ENCODE peak calls at places on chromosomes 7 and 10, in six cellular contexts. One of them, this sample, is unnamed.

GRCh38 chr10:78417425-78418370 is 384.0 kb downstream of the RPS24 start:
- DNase-seq in HepG2: no peak
- DNase-seq in IMR-90: no peak
- DNase-seq in cardiac muscle cell: no peak
- DNase-seq in heart left ventricle: no peak
- DNase-seq in tibial artery: peak; percentile 33
- DNase-seq in this sample: no peak

GRCh38 chr7:42694894-42695553 is 216.8 kb downstream of the C7orf25 start:
- DNase-seq in HepG2: no peak
- DNase-seq in tibial artery: no peak
- DNase-seq in IMR-90: no peak
- DNase-seq in heart left ventricle: no peak
- DNase-seq in cardiac muscle cell: peak; percentile 47
- DNase-seq in this sample: no peak

GRCh38 chr10:59852671-59853070 is 53.7 kb downstream of the CCDC6 start:
- DNase-seq in cardiac muscle cell: no peak
- DNase-seq in tibial artery: no peak
- DNase-seq in heart left ventricle: no peak
- DNase-seq in IMR-90: no peak
- DNase-seq in HepG2: no peak
- DNase-seq in this sample: no peak

GRCh38 chr7:38872202-38872601 is 36.8 kb downstream of the VPS41 start:
- DNase-seq in IMR-90: no peak
- DNase-seq in heart left ventricle: no peak
- DNase-seq in tibial artery: no peak
- DNase-seq in HepG2: no peak
- DNase-seq in cardiac muscle cell: no peak
- DNase-seq in this sample: no peak

GRCh38 chr10:58217612-58218011 is 50.1 kb downstream of the IPMK start:
- DNase-seq in HepG2: no peak
- DNase-seq in IMR-90: peak; percentile 44
- DNase-seq in tibial artery: no peak
- DNase-seq in heart left ventricle: no peak
- DNase-seq in cardiac muscle cell: no peak
- DNase-seq in this sample: no peak

GRCh38 chr7:151404216-151405011 is 5.4 kb downstream of the WDR86 start:
- DNase-seq in IMR-90: no peak
- DNase-seq in heart left ventricle: no peak
- DNase-seq in tibial artery: no peak
- DNase-seq in HepG2: no peak
- DNase-seq in cardiac muscle cell: peak; percentile 78
- DNase-seq in this sample: peak; percentile 70

GRCh38 chr7:43112941-43113621 is 634 bp downstream of the HECW1 start:
- DNase-seq in heart left ventricle: no peak
- DNase-seq in tibial artery: no peak
- DNase-seq in IMR-90: peak; percentile 49
- DNase-seq in HepG2: no peak
- DNase-seq in cardiac muscle cell: peak; percentile 67
- DNase-seq in this sample: peak; percentile 60

GRCh38 chr7:110170762-110171161 is 920.2 kb upstream of the LRRN3 start:
- DNase-seq in tibial artery: no peak
- DNase-seq in IMR-90: peak; percentile 36
- DNase-seq in heart left ventricle: no peak
- DNase-seq in HepG2: no peak
- DNase-seq in cardiac muscle cell: no peak
- DNase-seq in this sample: no peak

GRCh38 chr7:124152859-124153692 is 120.2 kb upstream of the TMEM229A start:
- DNase-seq in HepG2: peak; percentile 27
- DNase-seq in heart left ventricle: no peak
- DNase-seq in cardiac muscle cell: peak; percentile 64
- DNase-seq in IMR-90: peak; percentile 66
- DNase-seq in tibial artery: no peak
- DNase-seq in this sample: no peak

GRCh38 chr10:131650169-131650705 is 250.6 kb upstream of the PPP2R2D start:
- DNase-seq in HepG2: no peak
- DNase-seq in IMR-90: no peak
- DNase-seq in tibial artery: no peak
- DNase-seq in heart left ventricle: no peak
- DNase-seq in cardiac muscle cell: no peak
- DNase-seq in this sample: no peak

GRCh38 chr10:133226251-133226808 is 3.7 kb upstream of the UTF1 start:
- DNase-seq in heart left ventricle: no peak
- DNase-seq in HepG2: peak; percentile 22
- DNase-seq in cardiac muscle cell: no peak
- DNase-seq in tibial artery: no peak
- DNase-seq in IMR-90: no peak
- DNase-seq in this sample: no peak

GRCh38 chr7:50349963-50350944 is 45.7 kb downstream of the IKZF1 start:
- DNase-seq in HepG2: no peak
- DNase-seq in tibial artery: no peak
- DNase-seq in IMR-90: no peak
- DNase-seq in heart left ventricle: no peak
- DNase-seq in cardiac muscle cell: no peak
- DNase-seq in this sample: no peak

GRCh38 chr7:64849250-64849923 is 53.7 kb upstream of the ZNF273 start:
- DNase-seq in IMR-90: peak; percentile 2
- DNase-seq in cardiac muscle cell: peak; percentile 4
- DNase-seq in tibial artery: no peak
- DNase-seq in HepG2: no peak
- DNase-seq in heart left ventricle: no peak
- DNase-seq in this sample: no peak

GRCh38 chr7:16399265-16399801 is 22.0 kb downstream of the CRPPA start:
- DNase-seq in tibial artery: no peak
- DNase-seq in HepG2: no peak
- DNase-seq in cardiac muscle cell: peak; percentile 60
- DNase-seq in IMR-90: peak; percentile 10
- DNase-seq in heart left ventricle: no peak
- DNase-seq in this sample: no peak

GRCh38 chr10:23294638-23295247 is 49.9 kb downstream of the C10orf67 start:
- DNase-seq in cardiac muscle cell: peak; percentile 38
- DNase-seq in HepG2: no peak
- DNase-seq in tibial artery: no peak
- DNase-seq in heart left ventricle: no peak
- DNase-seq in IMR-90: peak; percentile 16
- DNase-seq in this sample: no peak

GRCh38 chr7:52254396-52255025 is 780.9 kb upstream of the POM121L12 start:
- DNase-seq in IMR-90: no peak
- DNase-seq in cardiac muscle cell: no peak
- DNase-seq in heart left ventricle: no peak
- DNase-seq in tibial artery: no peak
- DNase-seq in HepG2: no peak
- DNase-seq in this sample: no peak

GRCh38 chr10:76353124-76353851 is 921.9 kb downstream of the LRMDA start:
- DNase-seq in heart left ventricle: no peak
- DNase-seq in IMR-90: no peak
- DNase-seq in HepG2: no peak
- DNase-seq in tibial artery: no peak
- DNase-seq in cardiac muscle cell: no peak
- DNase-seq in this sample: no peak

GRCh38 chr10:127449491-127449890 is 99.6 kb upstream of the NPS start:
- DNase-seq in heart left ventricle: no peak
- DNase-seq in cardiac muscle cell: no peak
- DNase-seq in tibial artery: no peak
- DNase-seq in HepG2: no peak
- DNase-seq in IMR-90: no peak
- DNase-seq in this sample: no peak

GRCh38 chr10:49761789-49762565 is at the start of gene OGDHL:
- DNase-seq in HepG2: peak; percentile 28
- DNase-seq in IMR-90: peak; percentile 19
- DNase-seq in tibial artery: no peak
- DNase-seq in cardiac muscle cell: peak; percentile 67
- DNase-seq in heart left ventricle: peak; percentile 58
- DNase-seq in this sample: peak; percentile 80

GRCh38 chr7:106618480-106618879 is 42.5 kb downstream of the CCDC71L start:
- DNase-seq in IMR-90: peak; percentile 57
- DNase-seq in tibial artery: no peak
- DNase-seq in HepG2: no peak
- DNase-seq in heart left ventricle: no peak
- DNase-seq in cardiac muscle cell: peak; percentile 90
- DNase-seq in this sample: no peak

GRCh38 chr10:129612481-129613109 is 145.6 kb downstream of the MGMT start:
- DNase-seq in cardiac muscle cell: no peak
- DNase-seq in tibial artery: no peak
- DNase-seq in HepG2: no peak
- DNase-seq in heart left ventricle: no peak
- DNase-seq in IMR-90: no peak
- DNase-seq in this sample: no peak

GRCh38 chr7:44315504-44315903 is 9.9 kb downstream of the CAMK2B start:
- DNase-seq in IMR-90: no peak
- DNase-seq in tibial artery: no peak
- DNase-seq in heart left ventricle: no peak
- DNase-seq in HepG2: no peak
- DNase-seq in cardiac muscle cell: no peak
- DNase-seq in this sample: no peak

GRCh38 chr10:17233534-17233933 is 5.5 kb downstream of the VIM start:
- DNase-seq in cardiac muscle cell: peak; percentile 72
- DNase-seq in HepG2: no peak
- DNase-seq in IMR-90: no peak
- DNase-seq in tibial artery: peak; percentile 87
- DNase-seq in heart left ventricle: no peak
- DNase-seq in this sample: peak; percentile 49

GRCh38 chr10:113111900-113112853 is 162.1 kb downstream of the TCF7L2 start:
- DNase-seq in tibial artery: peak; percentile 83
- DNase-seq in cardiac muscle cell: peak; percentile 81
- DNase-seq in IMR-90: peak; percentile 47
- DNase-seq in heart left ventricle: peak; percentile 15
- DNase-seq in HepG2: peak; percentile 63
- DNase-seq in this sample: no peak

GRCh38 chr10:51683031-51683830 is 16.2 kb downstream of the CSTF2T start:
- DNase-seq in IMR-90: peak; percentile 35
- DNase-seq in cardiac muscle cell: peak; percentile 78
- DNase-seq in tibial artery: no peak
- DNase-seq in heart left ventricle: no peak
- DNase-seq in HepG2: no peak
- DNase-seq in this sample: peak; percentile 38

DNA sequence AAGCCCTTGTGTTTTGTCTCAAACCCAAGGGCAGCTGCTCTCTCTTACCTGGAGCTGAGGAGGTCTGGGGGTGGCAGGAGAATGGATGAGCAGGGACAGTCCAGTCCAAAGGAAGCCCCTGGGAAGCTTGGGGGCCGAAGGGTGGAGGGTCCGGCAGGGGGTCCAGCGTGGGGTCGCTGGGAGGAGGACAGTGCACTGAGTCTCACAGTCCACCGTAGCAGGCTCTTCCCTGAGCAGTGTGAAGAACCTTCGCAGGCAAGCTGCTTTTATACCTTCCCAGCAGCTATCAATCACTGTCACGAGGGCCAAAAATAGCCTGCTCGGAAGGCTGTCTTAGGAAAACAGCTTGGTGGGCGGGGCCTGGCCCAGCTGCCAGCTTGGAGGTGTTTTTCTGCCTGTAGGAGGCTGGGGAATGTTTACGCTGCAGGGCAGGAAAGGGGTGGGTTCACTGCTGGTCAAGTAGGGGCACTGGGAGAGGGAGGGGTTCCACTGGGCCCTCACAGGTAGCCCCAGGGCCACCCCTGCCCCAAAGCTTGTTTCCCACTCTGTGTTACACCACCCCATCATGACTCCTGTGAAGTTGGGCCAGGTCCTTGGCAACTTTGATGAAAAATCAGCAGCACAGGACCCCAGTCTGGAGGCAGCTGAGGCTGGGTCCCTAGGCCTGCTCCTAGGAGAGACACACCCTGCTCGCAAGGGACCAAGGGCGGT is at the start of gene DEPP1:
- DNase-seq in IMR-90: peak; percentile 93
- DNase-seq in tibial artery: peak; percentile 97
- DNase-seq in HepG2: peak; percentile 95
- DNase-seq in cardiac muscle cell: peak; percentile 95
- DNase-seq in heart left ventricle: peak; percentile 92
- DNase-seq in this sample: peak; percentile 95
- H3K4me1 ChIP-seq in IMR-90: peaks cover 68% of the 10 kb centered on the region
- H3K4me1 ChIP-seq in tibial artery: peaks cover 81% of the 10 kb centered on the region
- H3K4me1 ChIP-seq in HepG2: peaks cover 77% of the 10 kb centered on the region
- H3K4me1 ChIP-seq in cardiac muscle cell: peaks cover 66% of the 10 kb centered on the region
- H3K4me1 ChIP-seq in heart left ventricle: peaks cover 93% of the 10 kb centered on the region
- H3K4me1 ChIP-seq in this sample: peaks cover 40% of the 10 kb centered on the region

DNA sequence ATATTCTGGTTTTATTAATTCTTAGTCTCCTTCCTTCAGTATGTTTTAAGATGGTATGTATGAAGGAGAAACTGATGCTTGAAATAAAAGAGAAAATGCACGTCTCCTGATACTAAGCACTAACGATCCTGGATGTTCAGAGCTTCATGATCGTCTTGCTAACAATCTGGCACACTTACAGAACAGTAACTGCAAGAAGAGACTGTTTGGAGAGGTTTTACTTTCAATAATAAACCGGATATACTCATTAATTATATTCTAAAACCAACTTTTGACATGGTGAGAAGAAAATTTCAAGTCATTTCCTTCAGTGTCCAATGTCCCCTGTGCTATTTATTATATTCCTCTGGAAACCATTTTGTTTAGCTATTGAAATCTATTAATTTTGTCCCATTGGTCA is 251.0 kb downstream of the NXPH1 start:
- DNase-seq in cardiac muscle cell: no peak
- DNase-seq in HepG2: no peak
- DNase-seq in tibial artery: no peak
- DNase-seq in IMR-90: no peak
- DNase-seq in heart left ventricle: no peak
- DNase-seq in this sample: no peak
- H3K36me3 ChIP-seq in cardiac muscle cell: no peaks in the 10 kb centered on the region
- H3K36me3 ChIP-seq in HepG2: no peaks in the 10 kb centered on the region
- H3K36me3 ChIP-seq in tibial artery: no peaks in the 10 kb centered on the region
- H3K36me3 ChIP-seq in IMR-90: no peaks in the 10 kb centered on the region
- H3K36me3 ChIP-seq in heart left ventricle: no peaks in the 10 kb centered on the region
- H3K36me3 ChIP-seq in this sample: no peaks in the 10 kb centered on the region

GRCh38 chr10:26743091-26743490 is 45.6 kb downstream of the PDSS1 start:
- DNase-seq in cardiac muscle cell: no peak
- DNase-seq in IMR-90: peak; percentile 32
- DNase-seq in heart left ventricle: no peak
- DNase-seq in HepG2: no peak
- DNase-seq in tibial artery: no peak
- DNase-seq in this sample: no peak

GRCh38 chr10:26738354-26738753 is 40.9 kb downstream of the PDSS1 start:
- DNase-seq in cardiac muscle cell: no peak
- DNase-seq in tibial artery: no peak
- DNase-seq in heart left ventricle: no peak
- DNase-seq in IMR-90: no peak
- DNase-seq in HepG2: peak; percentile 12
- DNase-seq in this sample: no peak

GRCh38 chr10:26739087-26739631 is 41.7 kb downstream of the PDSS1 start:
- DNase-seq in tibial artery: no peak
- DNase-seq in cardiac muscle cell: no peak
- DNase-seq in heart left ventricle: no peak
- DNase-seq in IMR-90: no peak
- DNase-seq in HepG2: no peak
- DNase-seq in this sample: no peak

GRCh38 chr10:26737730-26738129 is 40.2 kb downstream of the PDSS1 start:
- DNase-seq in tibial artery: no peak
- DNase-seq in HepG2: no peak
- DNase-seq in IMR-90: peak; percentile 55
- DNase-seq in heart left ventricle: no peak
- DNase-seq in cardiac muscle cell: peak; percentile 21
- DNase-seq in this sample: no peak

GRCh38 chr10:26741368-26741767 is 43.9 kb downstream of the PDSS1 start:
- DNase-seq in tibial artery: no peak
- DNase-seq in IMR-90: no peak
- DNase-seq in cardiac muscle cell: no peak
- DNase-seq in heart left ventricle: no peak
- DNase-seq in HepG2: no peak
- DNase-seq in this sample: no peak
- H3K4me1 ChIP-seq in tibial artery: no peaks in the 10 kb centered on the region
- H3K4me1 ChIP-seq in IMR-90: no peaks in the 10 kb centered on the region
- H3K4me1 ChIP-seq in cardiac muscle cell: no peaks in the 10 kb centered on the region
- H3K4me1 ChIP-seq in heart left ventricle: no peaks in the 10 kb centered on the region
- H3K4me1 ChIP-seq in HepG2: peaks cover 23% of the 10 kb centered on the region
- H3K4me1 ChIP-seq in this sample: no peaks in the 10 kb centered on the region

GRCh38 chr7:139387594-139387993 is 27.9 kb downstream of the LUC7L2 start:
- DNase-seq in IMR-90: no peak
- DNase-seq in HepG2: no peak
- DNase-seq in tibial artery: no peak
- DNase-seq in cardiac muscle cell: no peak
- DNase-seq in heart left ventricle: no peak
- DNase-seq in this sample: no peak
- H3K36me3 ChIP-seq in IMR-90: peaks cover 19% of the 10 kb centered on the region
- H3K36me3 ChIP-seq in HepG2: peaks cover 42% of the 10 kb centered on the region
- H3K36me3 ChIP-seq in tibial artery: peaks cover 61% of the 10 kb centered on the region
- H3K36me3 ChIP-seq in cardiac muscle cell: peaks cover 41% of the 10 kb centered on the region
- H3K36me3 ChIP-seq in heart left ventricle: peaks cover 34% of the 10 kb centered on the region
- H3K36me3 ChIP-seq in this sample: no peaks in the 10 kb centered on the region

This sample was measured in ovary.